ENCODE peak calls at places on chromosome 1, in five cellular contexts. J is Caco-2, O is glomerular endothelial cell, G is SK-N-SH, R is stromal cell of bone marrow. V is an unnamed sample.

GRCh38 chr1:153678519-153679336 is at the start of gene NPR1:
- DNase-seq in G (peak), O (no peak), J (no peak), R (no peak), V (peak)

GRCh38 chr1:168892945-168893344 is 163.9 kb upstream of the DPT start:
- DNase-seq in R (no peak), O (no peak), J (no peak), G (no peak), V (no peak)

GRCh38 chr1:155968670-155969069 is 9.7 kb downstream of the ARHGEF2 start:
- DNase-seq in G (peak), R (no peak), O (no peak), J (no peak), V (peak)

GRCh38 chr1:25689686-25690381 is 73.2 kb downstream of the MAN1C1 start:
- DNase-seq in R (no peak), O (no peak), G (no peak), J (no peak), V (no peak)

GRCh38 chr1:54805981-54806381 is 4.9 kb upstream of the TTC22 start:
- DNase-seq in G (no peak), R (no peak), J (no peak), O (no peak), V (no peak)

GRCh38 chr1:13783551-13783950 is 83.6 kb downstream of the PRDM2 start:
- DNase-seq in J (no peak), O (no peak), R (no peak), G (no peak), V (no peak)

GRCh38 chr1:17143760-17144159 is 24.5 kb upstream of the PADI2 start:
- DNase-seq in R (no peak), J (no peak), G (no peak), O (no peak), V (no peak)

GRCh38 chr1:93061895-93062792 is 16.9 kb upstream of the MTF2 start:
- DNase-seq in O (no peak), J (peak), G (peak), R (peak), V (peak)

GRCh38 chr1:27672750-27673112 is 739 bp upstream of the IFI6 start:
- DNase-seq in O (no peak), G (no peak), R (no peak), J (no peak), V (no peak)

GRCh38 chr1:154961497-154962237 is at the start of gene PYGO2:
- DNase-seq in O (no peak), G (peak), R (peak), J (peak), V (peak)

GRCh38 chr1:58896211-58897183 is 112.7 kb upstream of the JUN start:
- DNase-seq in G (peak), O (no peak), J (no peak), R (no peak), V (peak)

GRCh38 chr1:16140068-16140596 is 15.7 kb downstream of the EPHA2 start:
- DNase-seq in G (no peak), R (no peak), J (no peak), O (no peak), V (no peak)

GRCh38 chr1:167957710-167958109 is 20.8 kb upstream of the MPC2 start:
- DNase-seq in G (no peak), J (no peak), O (no peak), R (no peak), V (no peak)

GRCh38 chr1:36251794-36252481 is 27.7 kb downstream of the THRAP3 start:
- DNase-seq in J (no peak), G (no peak), O (no peak), R (peak), V (no peak)

V was measured in BE2C.